ENCODE peak calls at places on chromosome 7, in nine cellular contexts. Z, T, H, S, X, M, D, Q and C are unnamed samples.

GRCh38 chr7:129168219-129168991 is 20.0 kb upstream of the SMO start:
- ATAC-seq in H (no peak), T (no peak), Q (peak; percentile 46), Z (no peak), X (no peak), D (no peak), S (peak; percentile 57), M (peak; percentile 28), C (no peak)

GRCh38 chr7:47540387-47541093 is 41.4 kb downstream of the TNS3 start:
- ATAC-seq in M (no peak), S (no peak), Z (no peak), Q (no peak), X (no peak), H (no peak), D (no peak), T (no peak), C (no peak)

GRCh38 chr7:30308392-30308791 is 24.0 kb downstream of the ZNRF2 start:
- ATAC-seq in S (no peak), T (no peak), X (no peak), H (peak; percentile 92), D (peak; percentile 46), M (peak; percentile 45), Q (peak; percentile 43), Z (peak; percentile 17), C (peak; percentile 52)

GRCh38 chr7:93622036-93622714 is 47.7 kb upstream of the CALCR start:
- ATAC-seq in T (no peak), S (peak; percentile 75), H (no peak), X (no peak), Q (peak; percentile 89), M (peak; percentile 74), D (peak; percentile 68), Z (no peak), C (peak; percentile 96)

GRCh38 chr7:93717217-93717900 is 142.8 kb upstream of the CALCR start:
- ATAC-seq in Z (no peak), D (no peak), X (no peak), S (no peak), T (no peak), Q (no peak), H (no peak), M (no peak), C (no peak)

GRCh38 chr7:73822319-73823173 is 8.2 kb upstream of the CLDN4 start:
- ATAC-seq in X (no peak), Z (no peak), H (no peak), Q (no peak), M (peak; percentile 36), S (peak; percentile 14), D (no peak), T (no peak), C (peak; percentile 93)

GRCh38 chr7:124667312-124667711 is 98.3 kb downstream of the GPR37 start:
- ATAC-seq in M (peak; percentile 63), T (no peak), H (no peak), Q (no peak), X (no peak), D (no peak), Z (no peak), S (no peak), C (no peak)

GRCh38 chr7:46220066-46220630 is 299.1 kb upstream of the IGFBP3 start:
- ATAC-seq in M (peak; percentile 9), D (no peak), X (no peak), S (no peak), T (no peak), H (no peak), Z (no peak), Q (no peak), C (no peak)

GRCh38 chr7:130926021-130926691 is 192.1 kb upstream of the KLF14 start:
- ATAC-seq in S (no peak), X (peak; percentile 54), Q (no peak), H (peak; percentile 38), M (peak; percentile 13), D (peak; percentile 45), T (peak; percentile 52), Z (no peak), C (no peak)

GRCh38 chr7:50149364-50149763 is 56.3 kb upstream of the ZPBP start:
- ATAC-seq in H (no peak), Z (peak; percentile 51), D (peak; percentile 32), T (peak; percentile 59), M (no peak), X (peak; percentile 53), Q (no peak), S (no peak), C (no peak)

GRCh38 chr7:158035343-158035742 is 552.3 kb downstream of the PTPRN2 start:
- ATAC-seq in X (no peak), Z (no peak), T (no peak), M (no peak), Q (no peak), H (no peak), S (no peak), D (no peak), C (no peak)

GRCh38 chr7:1144269-1144771 is 15.7 kb downstream of the ZFAND2A start:
- ATAC-seq in X (no peak), T (no peak), Z (no peak), M (peak; percentile 94), Q (no peak), S (peak; percentile 96), H (no peak), D (peak; percentile 62), C (peak; percentile 98)

GRCh38 chr7:676972-677385 is 49.5 kb upstream of the DNAAF5 start:
- ATAC-seq in X (no peak), D (no peak), Z (no peak), M (no peak), Q (no peak), H (no peak), S (no peak), T (no peak), C (no peak)

GRCh38 chr7:27680610-27681009 is 17.9 kb upstream of the HIBADH start:
- ATAC-seq in Q (no peak), S (no peak), Z (no peak), X (no peak), D (no peak), T (no peak), M (no peak), H (no peak), C (no peak)

GRCh38 chr7:80060218-80060806 is 74.3 kb upstream of the GNAI1 start:
- ATAC-seq in Z (no peak), H (no peak), X (no peak), S (no peak), T (no peak), D (peak; percentile 28), M (peak; percentile 60), Q (no peak), C (peak; percentile 79)

GRCh38 chr7:46035166-46035565 is 114.1 kb upstream of the IGFBP3 start:
- ATAC-seq in M (no peak), X (no peak), Z (no peak), H (no peak), T (no peak), D (no peak), Q (no peak), S (no peak), C (no peak)

GRCh38 chr7:205117-206010 is 13.0 kb downstream of the FAM20C start:
- ATAC-seq in T (no peak), Z (no peak), X (no peak), H (no peak), D (no peak), Q (no peak), M (no peak), S (peak; percentile 44), C (no peak)

GRCh38 chr7:102012941-102013461 is 195.6 kb downstream of the CUX1 start:
- ATAC-seq in T (no peak), Q (no peak), H (no peak), X (no peak), Z (no peak), D (no peak), S (no peak), M (no peak), C (peak; percentile 58)

GRCh38 chr7:148672041-148672440 is 26.7 kb upstream of the CUL1 start:
- ATAC-seq in S (no peak), H (peak; percentile 21), M (no peak), D (no peak), Q (no peak), T (no peak), X (no peak), Z (no peak), C (no peak)

GRCh38 chr7:36605261-36605660 is 119.0 kb downstream of the AOAH start:
- ATAC-seq in M (peak; percentile 34), S (no peak), D (no peak), X (no peak), Q (no peak), T (no peak), H (no peak), Z (no peak), C (peak; percentile 31)

GRCh38 chr7:105678811-105679495 is 97.7 kb upstream of the EFCAB10 start:
- ATAC-seq in M (peak; percentile 80), H (peak; percentile 34), D (peak; percentile 60), Z (no peak), X (peak; percentile 15), S (peak; percentile 82), Q (peak; percentile 64), T (peak; percentile 47), C (no peak)

GRCh38 chr7:7504910-7505704 is 30.6 kb downstream of the COL28A1 start:
- ATAC-seq in T (no peak), Z (no peak), Q (no peak), M (no peak), S (peak; percentile 79), X (no peak), H (no peak), D (no peak), C (peak; percentile 29)

GRCh38 chr7:158993591-158993990 is 137.2 kb downstream of the DYNC2I1 start:
- ATAC-seq in T (no peak), H (no peak), Q (no peak), S (no peak), Z (no peak), M (no peak), D (no peak), X (no peak), C (no peak)

GRCh38 chr7:116236020-116236630 is 25.8 kb downstream of the TES start:
- ATAC-seq in M (peak; percentile 74), S (peak; percentile 61), D (peak; percentile 85), Q (no peak), Z (peak; percentile 77), T (peak; percentile 83), H (peak; percentile 49), X (peak; percentile 83), C (peak; percentile 88)

GRCh38 chr7:142451817-142452216 is 194.0 kb upstream of the PRSS58 start:
- ATAC-seq in M (no peak), Q (no peak), D (no peak), H (no peak), S (no peak), Z (no peak), T (no peak), X (no peak), C (no peak)

GRCh38 chr7:34720289-34720688 is 62.3 kb downstream of the NPSR1 start:
- ATAC-seq in X (no peak), S (no peak), H (no peak), T (no peak), Q (no peak), Z (no peak), D (no peak), M (no peak), C (no peak)

GRCh38 chr7:46129831-46130230 is 208.8 kb upstream of the IGFBP3 start:
- ATAC-seq in S (no peak), T (no peak), M (no peak), Z (no peak), H (no peak), Q (no peak), X (no peak), D (no peak), C (peak; percentile 86)

GRCh38 chr7:125136755-125137547 is 207.3 kb upstream of the POT1 start:
- ATAC-seq in Q (no peak), Z (no peak), S (no peak), M (no peak), T (no peak), D (peak; percentile 58), H (no peak), X (no peak), C (no peak)

GRCh38 chr7:158445421-158446175 is 142.0 kb downstream of the PTPRN2 start:
- ATAC-seq in T (no peak), H (no peak), Z (no peak), Q (peak; percentile 77), X (no peak), S (no peak), M (no peak), D (no peak), C (no peak)

GRCh38 chr7:80548790-80549530 is 37.1 kb upstream of the GNAT3 start:
- ATAC-seq in T (no peak), X (no peak), Q (no peak), H (no peak), S (peak; percentile 80), Z (no peak), M (no peak), D (no peak), C (no peak)

GRCh38 chr7:84248843-84249242 is 54.3 kb upstream of the SEMA3A start:
- ATAC-seq in Q (no peak), D (peak; percentile 71), T (peak; percentile 71), M (peak; percentile 72), S (peak; percentile 50), X (no peak), Z (no peak), H (no peak), C (no peak)